ENCODE peak calls at places on chromosomes 16 and 17, in four cellular contexts. S is GM23248, L is NT2/D1, K is tibial nerve. C is an unnamed sample. For H3K9me3, the result is how much of the 10 kb centered on the place peaks cover.

GRCh38 chr17:50959341-50959740 is 93.2 kb upstream of the TOB1 start:
- DNase-seq in S (no peak), L (no peak), K (no peak), C (no peak)

GRCh38 chr17:62111562-62112180 is 46.6 kb upstream of the MED13 start:
- DNase-seq in S (peak), L (no peak), K (no peak), C (no peak)

GRCh38 chr16:81905277-81905676 is 106.0 kb downstream of the SDR42E1 start:
- DNase-seq in S (no peak), L (peak), K (no peak), C (no peak)

GRCh38 chr16:89484923-89485679 is 5.3 kb downstream of the ANKRD11 start:
- DNase-seq in S (no peak), L (no peak), K (no peak), C (no peak)

GRCh38 chr16:12801511-12802042 is 2.1 kb downstream of the CPPED1 start:
- DNase-seq in S (peak), L (no peak), K (peak), C (no peak)

GRCh38 chr16:72990003-72990521 is 57.9 kb downstream of the ZFHX3 start:
- DNase-seq in S (peak), L (no peak), K (peak), C (no peak)

GRCh38 chr16:74601131-74601871 is 5.6 kb downstream of the GLG1 start:
- DNase-seq in S (no peak), L (no peak), K (no peak), C (peak)

GRCh38 chr17:40993084-40993483 is 880 bp downstream of the KRTAP3-3 start:
- DNase-seq in S (no peak), L (no peak), K (no peak), C (no peak)

GRCh38 chr17:40100419-40100668 is at the start of gene NR1D1:
- DNase-seq in S (no peak), L (no peak), K (no peak), C (no peak)

GRCh38 chr17:57675988-57676387 is 69.1 kb downstream of the CCDC182 start:
- DNase-seq in S (no peak), L (no peak), K (no peak), C (no peak)

GRCh38 chr17:79041041-79041570 is 17.1 kb downstream of the C1QTNF1 start:
- DNase-seq in S (no peak), L (no peak), K (no peak), C (no peak)

GRCh38 chr16:67897231-67897630 is 4.2 kb downstream of the PSKH1 start:
- DNase-seq in S (peak), L (no peak), K (peak), C (no peak)

GRCh38 chr16:1371054-1371978 is 19.6 kb downstream of the GNPTG start:
- DNase-seq in S (no peak), L (no peak), K (no peak), C (no peak)

GRCh38 chr17:19579867-19580565 is 46.4 kb downstream of the SLC47A1 start:
- DNase-seq in S (peak), L (no peak), K (no peak), C (no peak)

GRCh38 chr17:4968916-4969550 is 1.4 kb upstream of the SPAG7 start:
- DNase-seq in S (peak), L (no peak), K (no peak), C (no peak)

GRCh38 chr17:78258323-78259229 is 27.1 kb downstream of the TMEM235 start:
- DNase-seq in S (peak), L (no peak), K (no peak), C (peak)

GRCh38 chr17:27446569-27447301 is 9.5 kb upstream of the KSR1 start:
- DNase-seq in S (peak), L (no peak), K (no peak), C (no peak)

GRCh38 chr17:9432867-9433495 is 142.6 kb downstream of the STX8 start:
- DNase-seq in S (peak), L (no peak), K (no peak), C (no peak)

GRCh38 chr17:9346296-9346926 is 229.2 kb downstream of the STX8 start:
- DNase-seq in S (peak), L (no peak), K (no peak), C (no peak)

GRCh38 chr17:15171433-15172047 is 93.6 kb downstream of the PMP22 start:
- DNase-seq in S (peak), L (peak), K (peak), C (no peak)

GRCh38 chr17:51121620-51122472 is 1.2 kb upstream of the SPAG9 start:
- DNase-seq in S (peak), L (no peak), K (peak), C (peak)

GRCh38 chr16:5979905-5980550 is 882.4 kb upstream of the EEF2KMT start:
- DNase-seq in S (no peak), L (no peak), K (no peak), C (no peak)

GRCh38 chr17:56982312-56982711 is 4.4 kb downstream of the SCPEP1 start:
- DNase-seq in S (no peak), L (no peak), K (no peak), C (no peak)

GRCh38 chr16:23679986-23680336 is 1.3 kb downstream of the PLK1 start:
- DNase-seq in S (no peak), L (no peak), K (no peak), C (no peak)

GRCh38 chr17:52606098-52606497 is 447.6 kb upstream of the CA10 start:
- DNase-seq in S (peak), L (no peak), K (no peak), C (no peak)

GRCh38 chr16:85680352-85680944 is 8.3 kb downstream of the GINS2 start:
- DNase-seq in S (no peak), L (no peak), K (no peak), C (no peak)

GRCh38 chr17:40901981-40902862 is 17.2 kb upstream of the KRT20 start:
- DNase-seq in S (peak), L (no peak), K (no peak), C (no peak)

GRCh38 chr16:11679941-11680911 is 12.0 kb downstream of the SNN start:
- DNase-seq in S (no peak), L (no peak), K (no peak), C (no peak)

GRCh38 chr17:56653877-56654276 is 60.4 kb downstream of the NOG start:
- DNase-seq in S (peak), L (peak), K (no peak), C (peak)

GRCh38 chr17:72338847-72339790 is 218.3 kb downstream of the SOX9 start:
- DNase-seq in S (peak), L (peak), K (no peak), C (no peak)

GRCh38 chr16:86277236-86277635 is 233.1 kb upstream of the FOXF1 start:
- DNase-seq in S (no peak), L (peak), K (no peak), C (no peak)

GRCh38 chr17:45936610-45937009 is 42.3 kb downstream of the MAPT start:
- DNase-seq in S (no peak), L (no peak), K (no peak), C (no peak)

GRCh38 chr17:65750678-65751077 is 189.2 kb upstream of the AXIN2 start:
- DNase-seq in S (peak), L (no peak), K (peak), C (no peak)

GRCh38 chr17:31425646-31426045 is 34.2 kb downstream of the RAB11FIP4 start:
- DNase-seq in S (no peak), L (no peak), K (no peak), C (no peak)

GRCh38 chr17:3534881-3535252 is 22.7 kb downstream of the TRPV3 start:
- DNase-seq in S (peak), L (no peak), K (peak), C (no peak)

GRCh38 chr16:88284101-88284500 is 98.7 kb upstream of the ZNF469 start:
- DNase-seq in S (no peak), L (no peak), K (no peak), C (no peak)

GRCh38 chr16:88287219-88287618 is 95.5 kb upstream of the ZNF469 start:
- DNase-seq in S (no peak), L (peak), K (no peak), C (no peak)

GRCh38 chr16:88284626-88285513 is 97.9 kb upstream of the ZNF469 start:
- DNase-seq in S (no peak), L (no peak), K (no peak), C (no peak)

GRCh38 chr16:88286301-88286923 is 96.3 kb upstream of the ZNF469 start:
- DNase-seq in S (no peak), L (no peak), K (no peak), C (no peak)

DNA sequence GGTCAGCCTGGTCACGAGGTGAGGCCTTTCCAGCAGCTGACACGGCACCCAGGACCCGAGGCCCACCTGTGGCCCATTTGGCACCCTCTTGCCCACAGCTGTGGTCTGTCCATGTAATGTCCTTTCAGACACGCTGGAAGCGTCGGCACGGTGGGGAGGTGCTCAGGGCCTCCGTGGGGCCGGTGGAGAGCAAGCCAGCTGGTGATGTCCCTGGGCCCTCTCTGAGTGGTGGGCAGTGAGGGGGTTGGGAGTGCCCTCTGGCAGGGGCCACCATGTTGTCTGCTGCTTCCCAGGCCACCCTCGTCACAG is 97.3 kb upstream of the ZNF469 start:
- DNase-seq in S (no peak), L (no peak), K (no peak), C (no peak)
- H3K9me3 ChIP-seq in S (under half), L (half or more), K (under half), C (under half)

GRCh38 chr16:35788381-35788780 is 2329.0 kb downstream of the TP53TG3F start:
- DNase-seq in S (no peak), L (no peak), K (no peak), C (no peak)
- H3K9me3 ChIP-seq in S (under half), L (under half), K (under half), C (under half)

DNA sequence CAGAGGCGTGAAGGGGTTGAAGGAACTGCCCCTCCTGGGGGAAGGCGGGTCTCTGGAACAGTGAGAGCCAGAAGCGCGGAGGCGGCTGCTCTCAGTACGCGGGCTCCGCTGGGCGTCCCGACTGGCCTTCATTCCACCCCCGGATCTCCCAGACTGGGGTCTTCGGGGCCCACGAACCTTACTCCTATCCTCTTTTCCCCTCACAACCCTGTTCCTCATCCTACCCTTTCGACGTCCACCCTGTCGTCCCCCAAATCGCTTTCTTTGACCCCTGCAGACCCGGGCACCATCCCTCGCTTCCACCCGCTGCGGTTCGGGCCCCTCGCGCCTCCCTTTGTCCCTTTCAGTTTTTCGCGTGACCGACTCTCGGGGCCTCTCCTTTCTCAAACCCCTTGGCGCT is 2114.6 kb downstream of the TP53TG3F start:
- DNase-seq in S (no peak), L (no peak), K (no peak), C (no peak)
- H3K9me3 ChIP-seq in S (under half), L (under half), K (under half), C (under half)

GRCh38 chr16:35516551-35516950 is 2057.1 kb downstream of the TP53TG3F start:
- DNase-seq in S (no peak), L (no peak), K (no peak), C (no peak)

GRCh38 chr16:35506898-35507194 is 2047.4 kb downstream of the TP53TG3F start:
- DNase-seq in S (no peak), L (no peak), K (no peak), C (no peak)

GRCh38 chr16:35506018-35506897 is 2046.8 kb downstream of the TP53TG3F start:
- DNase-seq in S (no peak), L (no peak), K (no peak), C (no peak)

GRCh38 chr16:35510701-35511100 is 2051.3 kb downstream of the TP53TG3F start:
- DNase-seq in S (no peak), L (no peak), K (no peak), C (no peak)
- H3K9me3 ChIP-seq in S (under half), L (under half), K (under half), C (under half)

GRCh38 chr16:30722443-30722842 is 23.5 kb downstream of the SRCAP start:
- DNase-seq in S (no peak), L (no peak), K (no peak), C (no peak)

GRCh38 chr16:30722916-30723315 is 23.9 kb downstream of the SRCAP start:
- DNase-seq in S (no peak), L (no peak), K (no peak), C (no peak)

GRCh38 chr16:30725465-30725792 is 22.8 kb upstream of the PHKG2 start:
- DNase-seq in S (no peak), L (no peak), K (no peak), C (no peak)

GRCh38 chr16:30724641-30725464 is 23.4 kb upstream of the PHKG2 start:
- DNase-seq in S (no peak), L (no peak), K (no peak), C (no peak)

DNA sequence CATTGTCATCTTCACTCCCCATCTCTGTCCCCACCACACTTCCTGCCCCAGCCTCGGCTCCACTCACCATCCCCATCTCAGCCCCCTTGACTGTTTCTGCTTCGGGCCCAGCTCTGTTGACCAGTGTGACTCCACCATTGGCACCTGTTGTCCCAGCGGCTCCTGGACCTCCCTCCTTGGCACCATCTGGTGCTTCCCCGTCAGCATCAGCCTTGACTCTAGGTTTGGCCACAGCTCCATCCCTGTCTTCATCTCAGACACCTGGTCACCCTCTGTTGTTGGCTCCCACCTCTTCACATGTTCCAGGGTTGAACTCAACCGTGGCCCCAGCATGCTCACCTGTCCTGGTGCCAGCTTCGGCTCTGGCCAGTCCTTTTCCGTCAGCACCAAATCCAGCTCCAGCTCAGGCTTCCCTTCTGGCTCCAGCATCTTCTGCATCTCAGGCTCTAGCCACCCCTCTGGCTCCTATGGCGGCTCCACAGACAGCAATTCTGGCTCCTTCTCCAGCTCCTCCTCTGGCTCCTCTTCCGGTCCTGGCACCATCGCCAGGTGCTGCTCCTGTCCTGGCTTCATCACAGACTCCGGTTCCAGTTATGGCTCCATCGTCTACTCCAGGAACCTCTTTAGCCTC is 24.4 kb upstream of the PHKG2 start:
- DNase-seq in S (no peak), L (no peak), K (no peak), C (no peak)
- H3K9me3 ChIP-seq in S (under half), L (under half), K (under half), C (under half)

DNA sequence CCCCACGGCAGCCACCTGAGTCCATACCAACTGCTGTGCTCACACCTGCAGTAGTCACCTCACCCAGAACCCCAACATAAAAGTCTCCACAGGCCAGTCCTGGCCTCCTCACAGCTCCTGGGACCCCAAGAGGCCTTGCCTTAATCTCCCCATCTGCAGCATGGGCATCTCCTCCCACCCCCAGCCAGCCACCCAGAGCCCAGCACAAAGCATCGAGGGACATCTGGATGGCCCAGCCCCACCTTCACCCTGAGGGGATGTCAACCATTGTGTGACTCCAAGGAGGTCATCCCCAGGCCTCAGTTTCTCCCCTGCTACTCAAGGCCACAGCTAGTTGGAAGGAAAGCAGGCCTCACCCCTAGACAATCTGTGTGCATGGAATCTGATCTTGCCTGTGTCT is 1775.3 kb downstream of the TP53TG3F start:
- DNase-seq in S (no peak), L (no peak), K (no peak), C (no peak)
- H3K9me3 ChIP-seq in S (under half), L (under half), K (under half), C (under half)

GRCh38 chr16:35252356-35252936 is 1793.0 kb downstream of the TP53TG3F start:
- DNase-seq in S (peak), L (no peak), K (no peak), C (no peak)

DNA sequence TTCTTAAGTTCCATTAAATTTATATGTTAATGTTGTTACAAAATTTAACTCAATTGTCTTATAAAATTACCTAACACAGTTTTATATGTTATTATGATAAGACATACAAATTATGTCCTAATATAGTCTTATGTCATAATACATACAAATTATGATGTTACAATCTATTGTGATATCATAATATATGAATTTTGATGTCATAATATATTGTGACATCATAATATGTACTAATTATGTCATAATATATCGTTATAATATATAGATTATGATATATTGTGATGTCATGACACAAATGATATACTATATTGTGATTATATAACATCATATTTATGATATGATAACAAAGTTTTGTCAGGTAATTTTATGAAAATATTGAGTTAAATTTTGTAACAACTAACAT is 1789.6 kb downstream of the TP53TG3F start:
- DNase-seq in S (no peak), L (no peak), K (no peak), C (no peak)
- H3K9me3 ChIP-seq in S (under half), L (under half), K (under half), C (under half)

GRCh38 chr16:10076037-10076436 is 106.2 kb downstream of the GRIN2A start:
- DNase-seq in S (no peak), L (peak), K (no peak), C (no peak)

GRCh38 chr16:10078541-10078949 is 103.7 kb downstream of the GRIN2A start:
- DNase-seq in S (no peak), L (peak), K (no peak), C (no peak)

GRCh38 chr16:10081201-10081940 is 100.9 kb downstream of the GRIN2A start:
- DNase-seq in S (no peak), L (no peak), K (no peak), C (no peak)

GRCh38 chr16:10080031-10080772 is 102.0 kb downstream of the GRIN2A start:
- DNase-seq in S (peak), L (peak), K (no peak), C (no peak)

DNA sequence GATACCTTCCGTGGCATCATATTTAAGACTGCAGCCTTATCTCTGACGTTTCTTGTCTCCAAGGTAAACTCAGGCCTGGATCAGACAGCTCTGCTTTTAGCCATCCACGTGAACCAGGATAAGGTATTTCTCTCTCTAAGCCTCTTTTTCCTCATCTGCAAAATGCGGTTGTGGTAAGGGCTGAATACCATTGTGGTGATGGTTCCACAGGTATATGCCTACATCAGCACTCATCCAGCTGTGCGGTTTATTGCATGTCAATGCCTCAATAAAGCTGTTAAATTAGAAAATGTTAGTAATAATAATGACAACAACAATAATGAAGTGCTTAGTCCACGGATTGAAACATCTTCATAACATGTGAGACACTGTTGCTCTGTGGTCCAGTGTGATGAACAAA is 104.4 kb downstream of the GRIN2A start:
- DNase-seq in S (no peak), L (no peak), K (no peak), C (no peak)
- H3K9me3 ChIP-seq in S (under half), L (under half), K (under half), C (under half)

C was measured in T-helper 17 cell.